ENCODE peak calls at places on chromosomes 4 and X, in seven cellular contexts. One of them, this sample, is unnamed. For H3K4me1, the result is how much of the 10 kb centered on the place peaks cover.

GRCh38 chr4:7332216-7333023 is 102.3 kb downstream of the PSAPL1 start:
- DNase-seq in stomach: no peak
- DNase-seq in lower lobe of right lung: peak
- DNase-seq in mucosa of descending colon: no peak
- DNase-seq in endodermal cell: no peak
- DNase-seq in tibial artery: peak
- DNase-seq in neural progenitor cell: no peak
- DNase-seq in this sample: no peak

GRCh38 chr4:133720001-133720400 is 481.6 kb downstream of the PABPC4L start:
- DNase-seq in endodermal cell: no peak
- DNase-seq in neural progenitor cell: no peak
- DNase-seq in mucosa of descending colon: no peak
- DNase-seq in stomach: no peak
- DNase-seq in tibial artery: no peak
- DNase-seq in lower lobe of right lung: no peak
- DNase-seq in this sample: no peak

GRCh38 chr4:26161030-26161824 is 159.6 kb upstream of the RBPJ start:
- DNase-seq in neural progenitor cell: peak
- DNase-seq in tibial artery: no peak
- DNase-seq in mucosa of descending colon: no peak
- DNase-seq in endodermal cell: peak
- DNase-seq in stomach: no peak
- DNase-seq in lower lobe of right lung: no peak
- DNase-seq in this sample: no peak

GRCh38 chrX:14027511-14028019 is 2.1 kb downstream of the GEMIN8 start:
- DNase-seq in lower lobe of right lung: no peak
- DNase-seq in tibial artery: no peak
- DNase-seq in stomach: no peak
- DNase-seq in endodermal cell: no peak
- DNase-seq in mucosa of descending colon: no peak
- DNase-seq in neural progenitor cell: no peak
- DNase-seq in this sample: no peak

GRCh38 chr4:13611283-13611842 is 16.2 kb downstream of the BOD1L1 start:
- DNase-seq in stomach: no peak
- DNase-seq in mucosa of descending colon: no peak
- DNase-seq in lower lobe of right lung: no peak
- DNase-seq in neural progenitor cell: no peak
- DNase-seq in endodermal cell: no peak
- DNase-seq in tibial artery: no peak
- DNase-seq in this sample: no peak

GRCh38 chr4:853416-853781 is 27.5 kb upstream of the CPLX1 start:
- DNase-seq in endodermal cell: no peak
- DNase-seq in stomach: no peak
- DNase-seq in lower lobe of right lung: peak
- DNase-seq in neural progenitor cell: no peak
- DNase-seq in tibial artery: no peak
- DNase-seq in mucosa of descending colon: no peak
- DNase-seq in this sample: peak

GRCh38 chr4:76930721-76931481 is 18.7 kb upstream of the SEPTIN11 start:
- DNase-seq in neural progenitor cell: no peak
- DNase-seq in endodermal cell: no peak
- DNase-seq in stomach: no peak
- DNase-seq in mucosa of descending colon: no peak
- DNase-seq in tibial artery: no peak
- DNase-seq in lower lobe of right lung: no peak
- DNase-seq in this sample: no peak

GRCh38 chrX:154968353-154968752 is 54.2 kb downstream of the F8 start:
- DNase-seq in mucosa of descending colon: no peak
- DNase-seq in tibial artery: no peak
- DNase-seq in endodermal cell: no peak
- DNase-seq in neural progenitor cell: no peak
- DNase-seq in lower lobe of right lung: no peak
- DNase-seq in stomach: no peak
- DNase-seq in this sample: no peak

GRCh38 chrX:66200855-66201795 is 37.1 kb downstream of the HEPH start:
- DNase-seq in neural progenitor cell: no peak
- DNase-seq in endodermal cell: no peak
- DNase-seq in stomach: no peak
- DNase-seq in tibial artery: no peak
- DNase-seq in lower lobe of right lung: no peak
- DNase-seq in mucosa of descending colon: peak
- DNase-seq in this sample: no peak

GRCh38 chr4:22857411-22857810 is 164.7 kb downstream of the GBA3 start:
- DNase-seq in neural progenitor cell: no peak
- DNase-seq in mucosa of descending colon: no peak
- DNase-seq in lower lobe of right lung: no peak
- DNase-seq in stomach: no peak
- DNase-seq in tibial artery: no peak
- DNase-seq in endodermal cell: no peak
- DNase-seq in this sample: no peak

GRCh38 chrX:70234355-70234754 is at the start of gene AWAT1:
- DNase-seq in endodermal cell: no peak
- DNase-seq in stomach: no peak
- DNase-seq in neural progenitor cell: no peak
- DNase-seq in tibial artery: no peak
- DNase-seq in mucosa of descending colon: no peak
- DNase-seq in lower lobe of right lung: no peak
- DNase-seq in this sample: no peak

GRCh38 chr4:8847764-8848163 is 23.9 kb downstream of the HMX1 start:
- DNase-seq in endodermal cell: peak
- DNase-seq in neural progenitor cell: peak
- DNase-seq in tibial artery: no peak
- DNase-seq in mucosa of descending colon: no peak
- DNase-seq in stomach: no peak
- DNase-seq in lower lobe of right lung: no peak
- DNase-seq in this sample: peak

GRCh38 chr4:102554482-102554881 is 53.3 kb downstream of the NFKB1 start:
- DNase-seq in endodermal cell: peak
- DNase-seq in tibial artery: no peak
- DNase-seq in lower lobe of right lung: no peak
- DNase-seq in neural progenitor cell: peak
- DNase-seq in stomach: no peak
- DNase-seq in mucosa of descending colon: no peak
- DNase-seq in this sample: no peak

GRCh38 chr4:107719211-107719926 is 665 bp downstream of the PAPSS1 start:
- DNase-seq in stomach: no peak
- DNase-seq in endodermal cell: peak
- DNase-seq in lower lobe of right lung: no peak
- DNase-seq in neural progenitor cell: no peak
- DNase-seq in tibial artery: no peak
- DNase-seq in mucosa of descending colon: no peak
- DNase-seq in this sample: no peak

GRCh38 chr4:128844931-128845330 is 35.4 kb downstream of the JADE1 start:
- DNase-seq in lower lobe of right lung: no peak
- DNase-seq in stomach: peak
- DNase-seq in neural progenitor cell: no peak
- DNase-seq in mucosa of descending colon: no peak
- DNase-seq in tibial artery: peak
- DNase-seq in endodermal cell: peak
- DNase-seq in this sample: no peak

GRCh38 chrX:31652651-31653050 is 580.8 kb upstream of the FTHL17 start:
- DNase-seq in mucosa of descending colon: no peak
- DNase-seq in neural progenitor cell: no peak
- DNase-seq in endodermal cell: no peak
- DNase-seq in stomach: no peak
- DNase-seq in lower lobe of right lung: no peak
- DNase-seq in tibial artery: no peak
- DNase-seq in this sample: no peak

GRCh38 chrX:112800901-112801775 is 39.5 kb downstream of the AMOT start:
- DNase-seq in endodermal cell: no peak
- DNase-seq in mucosa of descending colon: no peak
- DNase-seq in neural progenitor cell: peak
- DNase-seq in lower lobe of right lung: no peak
- DNase-seq in tibial artery: no peak
- DNase-seq in stomach: no peak
- DNase-seq in this sample: no peak

GRCh38 chr4:173457893-173458292 is 59.0 kb upstream of the SCRG1 start:
- DNase-seq in stomach: no peak
- DNase-seq in endodermal cell: no peak
- DNase-seq in lower lobe of right lung: no peak
- DNase-seq in tibial artery: no peak
- DNase-seq in mucosa of descending colon: no peak
- DNase-seq in neural progenitor cell: peak
- DNase-seq in this sample: no peak

GRCh38 chrX:150683536-150684146 is 9.6 kb upstream of the MTMR1 start:
- DNase-seq in stomach: no peak
- DNase-seq in mucosa of descending colon: no peak
- DNase-seq in neural progenitor cell: peak
- DNase-seq in endodermal cell: no peak
- DNase-seq in lower lobe of right lung: no peak
- DNase-seq in tibial artery: no peak
- DNase-seq in this sample: no peak

GRCh38 chr4:3387943-3388348 is 53.8 kb upstream of the HGFAC start:
- DNase-seq in mucosa of descending colon: peak
- DNase-seq in neural progenitor cell: no peak
- DNase-seq in endodermal cell: peak
- DNase-seq in tibial artery: peak
- DNase-seq in lower lobe of right lung: peak
- DNase-seq in stomach: peak
- DNase-seq in this sample: peak

GRCh38 chr4:3389879-3390840 is 51.6 kb upstream of the HGFAC start:
- DNase-seq in neural progenitor cell: peak
- DNase-seq in lower lobe of right lung: peak
- DNase-seq in endodermal cell: peak
- DNase-seq in tibial artery: peak
- DNase-seq in stomach: no peak
- DNase-seq in mucosa of descending colon: no peak
- DNase-seq in this sample: no peak

GRCh38 chr4:3387154-3387942 is 54.4 kb upstream of the HGFAC start:
- DNase-seq in stomach: no peak
- DNase-seq in tibial artery: no peak
- DNase-seq in mucosa of descending colon: no peak
- DNase-seq in lower lobe of right lung: peak
- DNase-seq in neural progenitor cell: no peak
- DNase-seq in endodermal cell: peak
- DNase-seq in this sample: no peak

GRCh38 chr4:3389186-3389878 is 52.4 kb upstream of the HGFAC start:
- DNase-seq in mucosa of descending colon: no peak
- DNase-seq in lower lobe of right lung: peak
- DNase-seq in endodermal cell: no peak
- DNase-seq in tibial artery: peak
- DNase-seq in stomach: no peak
- DNase-seq in neural progenitor cell: no peak
- DNase-seq in this sample: peak

DNA sequence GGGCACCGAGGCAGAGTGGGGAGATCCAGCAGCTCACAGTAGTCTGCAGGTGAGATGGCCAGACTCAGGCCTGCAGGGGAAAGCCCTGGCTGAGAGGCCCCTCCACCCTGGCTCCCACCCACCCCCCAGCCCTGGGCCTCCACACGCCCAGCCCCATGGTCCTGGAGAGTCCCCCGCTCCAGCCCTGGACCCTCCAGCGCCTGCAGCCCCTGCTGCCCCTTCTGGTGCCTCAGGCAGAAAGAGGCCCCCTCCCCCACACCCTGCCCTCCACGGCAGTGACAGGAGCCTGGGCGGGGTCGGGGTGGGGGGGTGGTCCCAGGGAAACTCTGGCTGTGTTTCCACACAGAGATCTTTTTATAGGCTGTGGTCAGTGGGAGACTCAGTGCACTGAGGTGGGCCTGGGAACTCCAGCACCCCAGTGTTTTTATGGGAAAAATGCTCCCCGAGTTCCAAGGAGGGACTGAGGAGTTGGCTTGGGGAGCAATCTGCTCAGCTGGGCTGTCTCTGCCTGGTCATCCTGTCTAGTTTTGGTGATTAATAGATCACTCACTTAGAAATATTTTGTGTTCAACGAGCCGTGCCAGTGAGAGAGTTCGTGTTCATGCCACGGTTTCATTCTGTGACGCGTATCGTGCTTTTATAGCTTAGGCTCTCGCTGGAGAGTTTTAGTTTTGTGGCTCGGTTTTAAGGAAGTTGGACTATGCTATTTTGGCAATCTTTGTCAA is 53.1 kb upstream of the HGFAC start:
- DNase-seq in neural progenitor cell: no peak
- DNase-seq in endodermal cell: peak
- DNase-seq in mucosa of descending colon: no peak
- DNase-seq in lower lobe of right lung: peak
- DNase-seq in tibial artery: peak
- DNase-seq in stomach: no peak
- DNase-seq in this sample: peak
- H3K4me1 ChIP-seq in neural progenitor cell: half or more
- H3K4me1 ChIP-seq in endodermal cell: under half
- H3K4me1 ChIP-seq in mucosa of descending colon: under half
- H3K4me1 ChIP-seq in lower lobe of right lung: half or more
- H3K4me1 ChIP-seq in tibial artery: under half
- H3K4me1 ChIP-seq in stomach: under half
- H3K4me1 ChIP-seq in this sample: under half

DNA sequence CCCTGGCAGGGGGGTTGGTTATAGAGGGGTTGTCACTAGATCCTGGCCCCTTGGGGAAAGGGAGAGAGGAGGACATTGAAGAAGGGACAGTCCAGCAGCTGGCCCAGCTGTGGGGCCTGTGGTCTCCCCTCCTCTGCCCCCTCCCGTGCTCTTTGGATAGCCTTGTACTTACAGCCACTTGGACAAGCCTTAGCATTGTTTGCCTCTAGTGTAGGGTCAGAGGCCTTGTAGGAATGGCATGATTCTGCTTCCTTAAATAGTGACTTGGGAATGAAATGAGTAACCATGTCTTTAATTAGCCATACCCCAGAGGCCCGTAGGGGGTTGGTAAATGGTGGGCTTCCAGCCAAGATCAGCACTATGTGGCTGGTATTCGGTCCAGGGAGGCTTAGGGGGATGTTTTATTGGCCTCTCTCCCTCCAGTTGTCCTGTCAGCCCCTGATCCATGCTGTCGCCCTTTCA is 230.6 kb downstream of the PTTG2 start:
- DNase-seq in endodermal cell: no peak
- DNase-seq in lower lobe of right lung: no peak
- DNase-seq in mucosa of descending colon: no peak
- DNase-seq in neural progenitor cell: peak
- DNase-seq in stomach: no peak
- DNase-seq in tibial artery: peak
- DNase-seq in this sample: no peak
- H3K4me3 ChIP-seq in endodermal cell: no peak
- H3K4me3 ChIP-seq in lower lobe of right lung: no peak
- H3K4me3 ChIP-seq in mucosa of descending colon: no peak
- H3K4me3 ChIP-seq in neural progenitor cell: no peak
- H3K4me3 ChIP-seq in stomach: no peak
- H3K4me3 ChIP-seq in tibial artery: no peak
- H3K4me3 ChIP-seq in this sample: no peak

DNA sequence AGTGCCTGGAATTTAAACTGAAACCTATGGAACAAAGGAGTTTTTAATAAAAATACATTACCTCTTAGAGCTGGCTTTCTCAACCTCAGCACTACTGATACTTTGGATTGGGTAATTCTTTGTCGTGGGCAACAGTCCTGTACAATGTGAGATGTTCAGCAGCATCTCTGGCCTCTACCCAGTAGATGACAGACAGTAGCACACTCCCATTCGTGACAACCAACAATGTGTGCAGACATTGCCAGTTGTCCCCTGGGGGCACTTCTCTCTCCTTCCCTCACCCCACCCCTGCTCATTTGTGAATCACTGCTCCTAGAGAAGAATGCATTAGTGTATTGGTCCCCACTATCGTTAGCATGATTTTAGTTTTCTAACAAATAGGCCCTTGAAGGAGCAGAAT is 16.2 kb downstream of the GPAT3 start:
- DNase-seq in neural progenitor cell: no peak
- DNase-seq in tibial artery: no peak
- DNase-seq in endodermal cell: no peak
- DNase-seq in mucosa of descending colon: no peak
- DNase-seq in stomach: no peak
- DNase-seq in lower lobe of right lung: no peak
- DNase-seq in this sample: no peak
- H3K4me1 ChIP-seq in neural progenitor cell: under half
- H3K4me1 ChIP-seq in tibial artery: under half
- H3K4me1 ChIP-seq in endodermal cell: under half
- H3K4me1 ChIP-seq in mucosa of descending colon: under half
- H3K4me1 ChIP-seq in stomach: under half
- H3K4me1 ChIP-seq in lower lobe of right lung: under half
- H3K4me1 ChIP-seq in this sample: under half

GRCh38 chr4:37381040-37381668 is 136.6 kb downstream of the NWD2 start:
- DNase-seq in stomach: no peak
- DNase-seq in tibial artery: no peak
- DNase-seq in neural progenitor cell: peak
- DNase-seq in endodermal cell: peak
- DNase-seq in lower lobe of right lung: no peak
- DNase-seq in mucosa of descending colon: no peak
- DNase-seq in this sample: no peak
- H3K4me3 ChIP-seq in stomach: no peak
- H3K4me3 ChIP-seq in tibial artery: no peak
- H3K4me3 ChIP-seq in neural progenitor cell: no peak
- H3K4me3 ChIP-seq in endodermal cell: no peak
- H3K4me3 ChIP-seq in lower lobe of right lung: no peak
- H3K4me3 ChIP-seq in mucosa of descending colon: no peak
- H3K4me3 ChIP-seq in this sample: no peak